ENCODE peak calls at places on chromosome 3, in seven cellular contexts. Y is mesendoderm, C is H9, R is mesenchymal stem cell, F is IMR-90, U is trophoblast cell, Q is H1. E is an unnamed sample.

GRCh38 chr3:53042654-53043053 is 3.2 kb downstream of the SFMBT1 start:
- DNase-seq in Y (no peak), C (no peak), R (no peak), F (no peak), U (no peak), Q (no peak), E (no peak)

GRCh38 chr3:39096775-39097174 is 10.7 kb downstream of the GORASP1 start:
- DNase-seq in Y (peak; percentile 7), C (no peak), R (peak; percentile 10), F (peak; percentile 21), U (peak; percentile 21), Q (no peak), E (no peak)

GRCh38 chr3:131026321-131027151 is at the start of the genes ASTE1 and NEK11:
- DNase-seq in Y (peak; percentile 95), C (peak; percentile 78), R (peak; percentile 91), F (peak; percentile 73), U (peak; percentile 96), Q (peak; percentile 44), E (peak; percentile 48)

GRCh38 chr3:182393151-182393550 is 400.2 kb upstream of the ATP11B start:
- DNase-seq in Y (no peak), C (no peak), R (no peak), F (no peak), U (no peak), Q (no peak), E (no peak)

GRCh38 chr3:147356909-147357733 is 49.2 kb downstream of the ZIC4 start:
- DNase-seq in Y (peak; percentile 79), C (peak; percentile 69), R (no peak), F (no peak), U (no peak), Q (no peak), E (no peak)

GRCh38 chr3:174547801-174548200 is 311.3 kb upstream of the NAALADL2 start:
- DNase-seq in Y (no peak), C (no peak), R (peak; percentile 5), F (peak; percentile 28), U (no peak), Q (no peak), E (no peak)

GRCh38 chr3:45054196-45054857 is 28.2 kb downstream of the CLEC3B start:
- DNase-seq in Y (no peak), C (no peak), R (peak; percentile 79), F (peak; percentile 85), U (peak; percentile 28), Q (no peak), E (no peak)

GRCh38 chr3:195153121-195153520 is 117.8 kb downstream of the XXYLT1 start:
- DNase-seq in Y (peak; percentile 84), C (peak; percentile 47), R (peak; percentile 56), F (peak; percentile 17), U (no peak), Q (no peak), E (no peak)

GRCh38 chr3:16094644-16095272 is 79.7 kb upstream of the GALNT15 start:
- DNase-seq in Y (no peak), C (no peak), R (no peak), F (no peak), U (no peak), Q (no peak), E (no peak)

GRCh38 chr3:99945328-99945995 is 127.8 kb downstream of the CMSS1 start:
- DNase-seq in Y (no peak), C (no peak), R (no peak), F (peak; percentile 38), U (peak; percentile 22), Q (no peak), E (no peak)

GRCh38 chr3:194824676-194825075 is 139.0 kb downstream of the FAM43A start:
- DNase-seq in Y (no peak), C (no peak), R (no peak), F (peak; percentile 29), U (no peak), Q (no peak), E (no peak)

GRCh38 chr3:171049831-171050444 is 23.4 kb upstream of the SLC2A2 start:
- DNase-seq in Y (peak; percentile 81), C (peak; percentile 68), R (peak; percentile 64), F (peak; percentile 61), U (peak; percentile 66), Q (peak; percentile 36), E (peak; percentile 48)

GRCh38 chr3:55974421-55974820 is 487.3 kb upstream of the WNT5A start:
- DNase-seq in Y (no peak), C (no peak), R (no peak), F (no peak), U (no peak), Q (no peak), E (no peak)

GRCh38 chr3:76873509-76874242 is 166.2 kb upstream of the ROBO2 start:
- DNase-seq in Y (peak; percentile 58), C (no peak), R (peak; percentile 5), F (no peak), U (no peak), Q (peak; percentile 1), E (no peak)

GRCh38 chr3:142072851-142073250 is 76.5 kb downstream of the TFDP2 start:
- DNase-seq in Y (no peak), C (no peak), R (no peak), F (no peak), U (no peak), Q (no peak), E (no peak)

GRCh38 chr3:6321999-6322398 is 538.9 kb upstream of the GRM7 start:
- DNase-seq in Y (no peak), C (no peak), R (no peak), F (no peak), U (no peak), Q (no peak), E (no peak)

GRCh38 chr3:172846706-172847105 is 96.2 kb downstream of the ECT2 start:
- DNase-seq in Y (no peak), C (no peak), R (no peak), F (no peak), U (no peak), Q (no peak), E (no peak)

GRCh38 chr3:32176989-32177701 is 61.3 kb upstream of the CMTM8 start:
- DNase-seq in Y (peak; percentile 84), C (peak; percentile 70), R (peak; percentile 64), F (peak; percentile 37), U (peak; percentile 98), Q (peak; percentile 34), E (peak; percentile 60)

GRCh38 chr3:106628407-106628806 is 748.8 kb upstream of the CCDC54 start:
- DNase-seq in Y (no peak), C (no peak), R (peak; percentile 47), F (peak; percentile 78), U (peak; percentile 92), Q (no peak), E (no peak)

GRCh38 chr3:125051205-125051604 is 4.6 kb downstream of the HEG1 start:
- DNase-seq in Y (no peak), C (no peak), R (no peak), F (no peak), U (no peak), Q (no peak), E (no peak)

GRCh38 chr3:137024348-137024747 is 66.6 kb downstream of the IL20RB start:
- DNase-seq in Y (no peak), C (no peak), R (no peak), F (no peak), U (no peak), Q (no peak), E (no peak)

DNA sequence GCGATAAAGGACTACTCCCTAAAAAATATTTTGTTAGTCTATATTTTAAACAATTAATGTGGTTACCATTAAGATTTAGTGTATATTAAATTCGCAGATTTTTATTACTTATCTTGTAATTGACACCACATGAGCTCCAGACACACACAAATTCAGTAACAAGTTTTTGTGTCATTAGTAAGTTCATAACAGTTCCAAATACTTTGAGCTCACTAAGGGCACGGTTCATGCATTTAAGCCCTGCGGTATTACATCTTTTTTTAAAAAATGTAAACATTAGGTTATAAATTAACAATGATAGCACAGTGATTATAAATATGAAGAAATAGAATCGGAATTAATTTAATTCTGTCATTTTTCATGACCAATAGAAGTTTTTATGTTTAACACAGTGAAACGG is 317.3 kb downstream of the ZNF385D start:
- DNase-seq in Y (no peak), C (no peak), R (no peak), F (no peak), U (no peak), Q (no peak), E (no peak)
- H4K8ac ChIP-seq in Y (no peak overlapping the region), C (no peak overlapping the region), R (no peak overlapping the region), F (no peak overlapping the region), U (no peak overlapping the region), Q (no peak overlapping the region), E (no peak overlapping the region)

GRCh38 chr3:156256256-156256655 is 135.9 kb downstream of the KCNAB1 start:
- DNase-seq in Y (no peak), C (no peak), R (no peak), F (no peak), U (no peak), Q (no peak), E (no peak)
- H4K8ac ChIP-seq in Y (no peak overlapping the region), C (no peak overlapping the region), R (no peak overlapping the region), F (no peak overlapping the region), U (no peak overlapping the region), Q (no peak overlapping the region), E (no peak overlapping the region)

GRCh38 chr3:78349571-78349970 is 1309.7 kb downstream of the ROBO2 start:
- DNase-seq in Y (no peak), C (no peak), R (no peak), F (no peak), U (no peak), Q (no peak), E (no peak)

GRCh38 chr3:78351338-78351737 is 1311.4 kb downstream of the ROBO2 start:
- DNase-seq in Y (no peak), C (no peak), R (no peak), F (no peak), U (no peak), Q (no peak), E (no peak)

DNA sequence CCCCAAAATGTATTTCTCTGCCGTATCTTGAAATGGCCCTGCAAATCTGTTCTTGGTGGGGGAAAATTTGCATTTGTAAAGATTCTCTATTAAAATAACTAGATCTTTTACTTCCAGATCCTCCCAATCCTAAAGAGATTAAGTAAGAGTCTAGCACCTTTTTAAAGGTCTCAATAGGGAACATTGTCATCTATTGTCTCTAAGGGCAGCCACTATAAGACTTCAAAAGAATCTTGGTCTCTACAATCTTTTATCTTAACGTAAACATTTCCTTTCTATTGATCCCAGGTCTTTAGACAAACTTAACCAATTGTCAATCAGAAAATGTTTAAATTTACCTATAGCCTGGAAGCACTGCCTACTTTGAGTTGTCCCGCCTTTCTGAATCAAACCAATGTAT is 1313.3 kb downstream of the ROBO2 start:
- DNase-seq in Y (peak; percentile 76), C (no peak), R (no peak), F (no peak), U (no peak), Q (no peak), E (no peak)
- H4K8ac ChIP-seq in Y (no peak overlapping the region), C (no peak overlapping the region), R (no peak overlapping the region), F (no peak overlapping the region), U (no peak overlapping the region), Q (no peak overlapping the region), E (no peak overlapping the region)

GRCh38 chr3:183774631-183775030 is 50.7 kb downstream of the MAP6D1 start:
- DNase-seq in Y (no peak), C (no peak), R (no peak), F (peak; percentile 81), U (peak; percentile 86), Q (no peak), E (no peak)

GRCh38 chr3:183779896-183780450 is 45.4 kb downstream of the MAP6D1 start:
- DNase-seq in Y (no peak), C (no peak), R (no peak), F (peak; percentile 9), U (no peak), Q (no peak), E (no peak)

GRCh38 chr3:183777016-183777618 is 48.3 kb downstream of the MAP6D1 start:
- DNase-seq in Y (no peak), C (no peak), R (no peak), F (no peak), U (no peak), Q (no peak), E (no peak)

GRCh38 chr3:183781246-183781645 is 44.1 kb downstream of the MAP6D1 start:
- DNase-seq in Y (no peak), C (no peak), R (no peak), F (no peak), U (no peak), Q (no peak), E (no peak)

GRCh38 chr3:183775781-183776180 is 49.6 kb downstream of the MAP6D1 start:
- DNase-seq in Y (no peak), C (no peak), R (no peak), F (no peak), U (no peak), Q (no peak), E (no peak)
- H4K8ac ChIP-seq in Y (no peak overlapping the region), C (no peak overlapping the region), R (no peak overlapping the region), F (no peak overlapping the region), U (no peak overlapping the region), Q (no peak overlapping the region), E (no peak overlapping the region)